ENCODE peak calls at places on chromosomes 7 and 10, in ten cellular contexts. H is stomach, Q is retinal pigment epithelial cell, L is kidney epithelial cell, I is Calu3, Y is left lung, P is PC-3, G is GM12865, K is A549, A is astrocyte of the spinal cord. X is an unnamed sample.

GRCh38 chr10:124572751-124573150 is 111.1 kb downstream of the LHPP start:
- DNase-seq in Q (no peak), L (no peak), Y (no peak), A (no peak), K (no peak), I (no peak), P (no peak), H (no peak), G (no peak), X (no peak)

GRCh38 chr7:137242616-137243015 is 100.9 kb downstream of the PTN start:
- DNase-seq in Y (no peak), Q (no peak), G (no peak), H (no peak), P (no peak), K (no peak), I (no peak), L (no peak), A (no peak), X (no peak)

GRCh38 chr10:103693070-103693811 is 162.1 kb downstream of the SH3PXD2A start:
- DNase-seq in L (no peak), A (no peak), G (peak; percentile 62), H (no peak), Y (peak; percentile 67), P (no peak), I (no peak), Q (no peak), K (no peak), X (peak; percentile 33)

GRCh38 chr10:132257907-132258306 is 49.8 kb downstream of the STK32C start:
- DNase-seq in Y (no peak), G (no peak), K (no peak), H (no peak), P (no peak), L (no peak), Q (no peak), I (no peak), A (no peak), X (no peak)

GRCh38 chr7:28038175-28038855 is 142.3 kb downstream of the JAZF1 start:
- DNase-seq in I (no peak), G (no peak), H (no peak), Q (no peak), P (peak; percentile 48), Y (no peak), L (no peak), A (no peak), K (no peak), X (no peak)

GRCh38 chr10:104937528-104937927 is 296.4 kb downstream of the SORCS3 start:
- DNase-seq in K (peak; percentile 69), P (peak; percentile 78), I (peak; percentile 9), G (no peak), Y (no peak), Q (peak; percentile 68), L (peak; percentile 98), A (peak; percentile 97), H (no peak), X (no peak)

GRCh38 chr10:102342958-102343357 is 52.5 kb upstream of the NFKB2 start:
- DNase-seq in K (no peak), L (no peak), Q (peak; percentile 76), I (no peak), H (no peak), A (peak; percentile 87), P (peak; percentile 69), G (no peak), Y (no peak), X (no peak)

GRCh38 chr7:157547611-157548010 is 210.8 kb downstream of the DNAJB6 start:
- DNase-seq in Q (no peak), A (no peak), Y (peak; percentile 69), K (no peak), L (no peak), I (no peak), H (no peak), G (no peak), P (no peak), X (no peak)

GRCh38 chr10:75487087-75487784 is 55.8 kb downstream of the LRMDA start:
- DNase-seq in I (no peak), Y (no peak), L (peak; percentile 16), P (no peak), H (no peak), A (no peak), K (no peak), Q (no peak), G (peak; percentile 20), X (no peak)

GRCh38 chr7:152931583-152931982 is 172.0 kb downstream of the ACTR3B start:
- DNase-seq in H (no peak), Q (no peak), K (no peak), L (no peak), A (no peak), I (no peak), G (no peak), P (no peak), Y (no peak), X (no peak)

GRCh38 chr7:148306759-148307158 is 283.8 kb upstream of the C7orf33 start:
- DNase-seq in A (no peak), Q (no peak), I (no peak), Y (no peak), P (no peak), H (no peak), L (no peak), K (no peak), G (peak; percentile 18), X (no peak)

GRCh38 chr7:46725838-46726237 is 804.8 kb upstream of the IGFBP3 start:
- DNase-seq in K (no peak), L (no peak), G (no peak), A (peak; percentile 20), I (no peak), P (peak; percentile 77), Q (peak; percentile 13), H (no peak), Y (no peak), X (no peak)

GRCh38 chr7:64879800-64880199 is 23.3 kb upstream of the ZNF273 start:
- DNase-seq in L (no peak), H (peak; percentile 18), G (no peak), A (no peak), P (no peak), K (no peak), Q (no peak), Y (no peak), I (no peak), X (no peak)

GRCh38 chr7:34058791-34059550 is 153.6 kb downstream of the BMPER start:
- DNase-seq in P (no peak), K (no peak), Y (no peak), H (no peak), L (no peak), Q (no peak), I (no peak), G (no peak), A (no peak), X (no peak)

GRCh38 chr7:77199008-77199966 is at the start of gene FGL2:
- DNase-seq in P (peak; percentile 47), I (no peak), L (no peak), Y (peak; percentile 83), H (peak; percentile 42), A (peak; percentile 72), Q (no peak), G (peak; percentile 23), K (no peak), X (peak; percentile 7)

GRCh38 chr10:30493609-30494530 is 59.9 kb downstream of the MAP3K8 start:
- DNase-seq in L (no peak), H (no peak), P (peak; percentile 49), I (no peak), A (no peak), Y (peak; percentile 73), G (peak; percentile 69), K (peak; percentile 38), Q (no peak), X (no peak)

GRCh38 chr7:112843151-112843550 is 53.0 kb upstream of the TMEM168 start:
- DNase-seq in I (no peak), Y (no peak), L (no peak), H (no peak), K (no peak), Q (no peak), A (no peak), P (no peak), G (no peak), X (no peak)

GRCh38 chr10:113922787-113923570 is 68.5 kb downstream of the NHLRC2 start:
- DNase-seq in K (no peak), Q (no peak), H (no peak), I (no peak), A (no peak), Y (no peak), G (peak; percentile 41), L (no peak), P (no peak), X (no peak)

GRCh38 chr10:6445671-6446278 is 134.3 kb downstream of the PRKCQ start:
- DNase-seq in Q (no peak), P (peak; percentile 36), G (peak; percentile 48), H (peak; percentile 50), I (peak; percentile 35), Y (no peak), L (no peak), A (peak; percentile 21), K (peak; percentile 60), X (peak; percentile 49)
- TF ChIP-seq CTCF in Q (peak; percentile 65), P (peak; percentile 63), G (peak; percentile 59), H (no peak), I (peak; percentile 21), Y (peak; percentile 54), L (peak; percentile 78), A (peak; percentile 67), K (peak; percentile 80), X (peak; percentile 50)

DNA sequence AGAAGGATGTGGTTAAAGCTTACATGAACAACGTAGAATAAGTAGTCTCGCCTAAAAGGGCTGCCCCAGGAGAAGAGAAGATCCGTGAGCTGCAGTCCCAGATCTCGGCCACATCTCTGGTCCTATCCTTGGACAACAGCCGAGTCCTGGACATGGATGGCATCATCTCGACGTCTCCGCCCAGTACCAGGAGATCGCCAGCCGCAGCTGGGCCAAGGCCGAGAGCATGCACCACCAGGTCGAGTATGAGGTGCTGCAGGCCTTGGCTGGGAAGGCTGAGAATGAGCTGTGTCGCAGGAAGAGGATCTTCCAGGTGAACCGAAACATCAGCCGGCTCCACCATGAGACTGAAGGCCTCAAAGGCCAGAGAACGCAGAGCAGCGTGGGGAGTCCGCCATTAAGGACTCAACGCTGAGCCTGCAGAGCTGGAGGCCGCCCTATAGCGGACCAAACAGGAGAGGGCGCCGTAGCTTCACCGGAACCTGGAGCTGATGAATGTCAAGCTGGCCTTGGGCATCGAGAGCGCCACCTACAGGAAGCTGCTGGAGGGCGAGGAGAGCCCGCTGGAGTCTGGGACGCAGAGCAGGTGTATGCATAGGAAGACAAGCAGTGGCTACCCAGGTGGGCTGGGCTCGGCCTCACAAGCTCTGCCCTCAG is 22.2 kb downstream of the LIPK start:
- DNase-seq in K (peak; percentile 46), A (no peak), I (no peak), Y (peak; percentile 76), L (no peak), Q (no peak), H (no peak), G (peak; percentile 49), P (no peak), X (peak; percentile 78)
- TF ChIP-seq CTCF in K (peak; percentile 13), A (peak; percentile 31), I (peak; percentile 15), Y (no peak), L (peak; percentile 14), Q (peak; percentile 33), H (no peak), G (peak; percentile 54), P (no peak), X (peak; percentile 80)

GRCh38 chr7:45573199-45573598 is 969 bp upstream of the ADCY1 start:
- DNase-seq in L (no peak), K (no peak), A (no peak), H (no peak), I (no peak), P (no peak), Q (no peak), G (no peak), Y (peak; percentile 28), X (no peak)
- TF ChIP-seq CTCF in L (no peak), K (no peak), A (no peak), H (no peak), I (no peak), P (no peak), Q (no peak), G (no peak), Y (no peak), X (no peak)

GRCh38 chr10:8403711-8404371 is 349.4 kb downstream of the GATA3 start:
- DNase-seq in I (peak; percentile 38), H (no peak), G (peak; percentile 15), K (no peak), A (no peak), Y (no peak), L (no peak), P (no peak), Q (no peak), X (peak; percentile 30)
- TF ChIP-seq CTCF in I (peak; percentile 14), H (no peak), G (peak; percentile 12), K (no peak), A (no peak), Y (no peak), L (no peak), P (peak; percentile 14), Q (no peak), X (no peak)

X was measured in endothelial cell.